ENCODE peak calls at places on chromosomes 11 and 22, in eight cellular contexts. J is activated CD4-positive, alpha-beta T cell treated with anti-CD3 and anti-CD28 coated beads for 24 hours; A is ELR; D is NCI-H1105; T is effector CD4-positive, alpha-beta T cell; C is AG08396; I is glomerular endothelial cell; H is GM12865. L is an unnamed sample.

GRCh38 chr11:135075740-135076139 is 663.7 kb upstream of the B3GAT1 start:
- DNase-seq in I (no peak), C (no peak), D (no peak), J (peak), H (peak), T (peak), A (peak), L (peak)

GRCh38 chr11:78689558-78690153 is 115.0 kb upstream of the NARS2 start:
- DNase-seq in T (no peak), A (no peak), C (no peak), J (no peak), H (no peak), D (no peak), I (no peak), L (no peak)

GRCh38 chr11:130947481-130947880 is 31.2 kb upstream of the SNX19 start:
- DNase-seq in D (no peak), J (no peak), C (no peak), I (no peak), T (no peak), A (no peak), H (no peak), L (no peak)

GRCh38 chr22:17938484-17938924 is 85.9 kb downstream of the MICAL3 start:
- DNase-seq in D (no peak), I (no peak), A (no peak), T (no peak), J (no peak), H (no peak), C (no peak), L (no peak)

GRCh38 chr11:97956904-97957303 is 1063.8 kb upstream of the CNTN5 start:
- DNase-seq in A (no peak), D (no peak), C (no peak), T (no peak), H (no peak), J (no peak), I (no peak), L (no peak)

GRCh38 chr22:35349704-35350538 is 31.0 kb upstream of the HMOX1 start:
- DNase-seq in I (no peak), A (no peak), C (no peak), D (peak), T (no peak), J (no peak), H (no peak), L (no peak)

GRCh38 chr11:61168292-61168691 is 7.1 kb upstream of the VPS37C start:
- DNase-seq in A (no peak), J (no peak), C (no peak), H (no peak), I (no peak), T (no peak), D (no peak), L (no peak)

GRCh38 chr11:96267490-96268010 is 75.4 kb downstream of the MAML2 start:
- DNase-seq in I (no peak), H (peak), C (no peak), D (no peak), T (no peak), A (no peak), J (no peak), L (no peak)

GRCh38 chr22:33735978-33736377 is 184.3 kb downstream of the LARGE1 start:
- DNase-seq in I (no peak), J (no peak), C (no peak), A (no peak), T (no peak), D (no peak), H (no peak), L (no peak)

GRCh38 chr11:86798988-86799387 is 1.4 kb upstream of the PRSS23 start:
- DNase-seq in I (no peak), T (no peak), D (no peak), A (peak), J (no peak), C (no peak), H (no peak), L (no peak)

GRCh38 chr22:49889071-49889470 is 29.2 kb downstream of the ALG12 start:
- DNase-seq in I (no peak), C (no peak), A (no peak), H (no peak), J (no peak), D (no peak), T (no peak), L (no peak)

GRCh38 chr11:94130589-94131362 is 2.1 kb downstream of the PANX1 start:
- DNase-seq in T (no peak), A (peak), J (no peak), I (no peak), H (no peak), D (no peak), C (peak), L (peak)

GRCh38 chr22:44648821-44649566 is 53.0 kb upstream of the PRR5 start:
- DNase-seq in A (peak), T (no peak), I (no peak), C (peak), H (no peak), D (no peak), J (no peak), L (peak)

GRCh38 chr22:36452473-36453265 is 28.8 kb downstream of the TXN2 start:
- DNase-seq in T (no peak), A (no peak), D (no peak), C (no peak), H (no peak), J (no peak), I (no peak), L (no peak)

GRCh38 chr22:30744224-30744623 is 49.5 kb downstream of the OSBP2 start:
- DNase-seq in D (no peak), H (no peak), J (no peak), T (no peak), C (no peak), I (no peak), A (no peak), L (no peak)

GRCh38 chr11:17063171-17064002 is 14.1 kb downstream of the RPS13 start:
- DNase-seq in T (no peak), D (peak), C (peak), H (peak), J (peak), I (no peak), A (peak), L (peak)

GRCh38 chr11:30282289-30282631 is 40.6 kb upstream of the ARL14EP start:
- DNase-seq in A (no peak), C (no peak), H (peak), I (no peak), T (peak), J (peak), D (no peak), L (no peak)

GRCh38 chr11:77107950-77108349 is 5.3 kb downstream of the OMP start:
- DNase-seq in H (no peak), T (no peak), I (no peak), C (peak), D (no peak), J (no peak), A (peak), L (peak)

GRCh38 chr11:92246637-92247036 is 22.0 kb downstream of the FAT3 start:
- DNase-seq in C (no peak), D (no peak), J (no peak), H (no peak), I (no peak), T (no peak), A (no peak), L (no peak)

GRCh38 chr11:103317118-103317517 is 207.9 kb downstream of the DYNC2H1 start:
- DNase-seq in D (no peak), C (no peak), H (no peak), A (peak), I (no peak), T (no peak), J (no peak), L (no peak)

GRCh38 chr22:48142388-48142787 is 1379.9 kb downstream of the TBC1D22A start:
- DNase-seq in J (no peak), C (no peak), T (no peak), I (no peak), H (no peak), A (no peak), D (no peak), L (no peak)

GRCh38 chr22:32985899-32986772 is 72.0 kb downstream of the SYN3 start:
- DNase-seq in T (no peak), A (peak), H (peak), C (peak), I (peak), J (peak), D (peak), L (peak)

GRCh38 chr11:24965780-24966179 is 468.9 kb downstream of the LUZP2 start:
- DNase-seq in J (no peak), C (no peak), I (no peak), H (no peak), A (peak), T (no peak), D (no peak), L (no peak)

GRCh38 chr11:95723353-95723942 is 66.1 kb downstream of the FAM76B start:
- DNase-seq in D (no peak), H (no peak), A (no peak), T (no peak), I (no peak), C (no peak), J (no peak), L (no peak)

GRCh38 chr11:2933376-2934056 is 4.3 kb upstream of the PHLDA2 start:
- DNase-seq in I (no peak), H (peak), A (peak), D (no peak), C (peak), T (peak), J (no peak), L (peak)

GRCh38 chr22:50085211-50085999 is at the start of gene MLC1:
- DNase-seq in I (no peak), D (no peak), A (no peak), H (no peak), C (no peak), T (no peak), J (no peak), L (no peak)

GRCh38 chr22:24134090-24134846 is 47.0 kb upstream of the SUSD2 start:
- DNase-seq in T (peak), H (no peak), I (no peak), A (no peak), C (no peak), J (peak), D (no peak), L (no peak)

GRCh38 chr11:115455606-115456005 is 48.6 kb downstream of the CADM1 start:
- DNase-seq in H (no peak), A (no peak), T (no peak), J (no peak), C (no peak), D (no peak), I (no peak), L (no peak)

GRCh38 chr11:15327786-15328231 is 213.1 kb downstream of the INSC start:
- DNase-seq in I (no peak), T (no peak), A (peak), D (peak), C (peak), H (peak), J (peak), L (peak)

GRCh38 chr22:30481711-30482110 is 9.9 kb upstream of the SEC14L3 start:
- DNase-seq in D (no peak), T (no peak), I (no peak), J (no peak), H (no peak), C (no peak), A (peak), L (no peak)